ENCODE peak calls at places on chromosomes 12 and 14, in nine cellular contexts. One of them, this sample, is unnamed.

GRCh38 chr12:41515953-41516352 is 327.8 kb downstream of the PDZRN4 start:
- DNase-seq in stimulated activated CD8-positive, alpha-beta memory T cell treated with anti-CD3 and anti-CD28 coated beads, Interleukin-15, amount 100 ng/mL, for 24 hours: no peak
- DNase-seq in activated naive CD4-positive, alpha-beta T cell treated with Interleukin-2 at 50 U/mL for 16 hours: no peak
- DNase-seq in A549: no peak
- DNase-seq in sigmoid colon: no peak
- DNase-seq in substantia nigra: no peak
- DNase-seq in anterior cingulate cortex: no peak
- DNase-seq in Right ventricle myocardium inferior: no peak
- DNase-seq in C1 segment of cervical spinal cord: no peak
- DNase-seq in this sample: no peak

GRCh38 chr12:10027311-10028099 is 3.0 kb upstream of the CLEC9A start:
- DNase-seq in stimulated activated CD8-positive, alpha-beta memory T cell treated with anti-CD3 and anti-CD28 coated beads, Interleukin-15, amount 100 ng/mL, for 24 hours: no peak
- DNase-seq in activated naive CD4-positive, alpha-beta T cell treated with Interleukin-2 at 50 U/mL for 16 hours: no peak
- DNase-seq in A549: no peak
- DNase-seq in sigmoid colon: no peak
- DNase-seq in substantia nigra: no peak
- DNase-seq in anterior cingulate cortex: no peak
- DNase-seq in Right ventricle myocardium inferior: no peak
- DNase-seq in C1 segment of cervical spinal cord: no peak
- DNase-seq in this sample: no peak

GRCh38 chr14:22773162-22774010 is 6.9 kb downstream of the OXA1L start:
- DNase-seq in stimulated activated CD8-positive, alpha-beta memory T cell treated with anti-CD3 and anti-CD28 coated beads, Interleukin-15, amount 100 ng/mL, for 24 hours: no peak
- DNase-seq in activated naive CD4-positive, alpha-beta T cell treated with Interleukin-2 at 50 U/mL for 16 hours: no peak
- DNase-seq in A549: no peak
- DNase-seq in sigmoid colon: no peak
- DNase-seq in substantia nigra: no peak
- DNase-seq in anterior cingulate cortex: no peak
- DNase-seq in Right ventricle myocardium inferior: no peak
- DNase-seq in C1 segment of cervical spinal cord: no peak
- DNase-seq in this sample: no peak

GRCh38 chr12:122753213-122753571 is 568 bp downstream of the DENR start:
- DNase-seq in stimulated activated CD8-positive, alpha-beta memory T cell treated with anti-CD3 and anti-CD28 coated beads, Interleukin-15, amount 100 ng/mL, for 24 hours: no peak
- DNase-seq in activated naive CD4-positive, alpha-beta T cell treated with Interleukin-2 at 50 U/mL for 16 hours: no peak
- DNase-seq in A549: no peak
- DNase-seq in sigmoid colon: no peak
- DNase-seq in substantia nigra: no peak
- DNase-seq in anterior cingulate cortex: no peak
- DNase-seq in Right ventricle myocardium inferior: no peak
- DNase-seq in C1 segment of cervical spinal cord: no peak
- DNase-seq in this sample: no peak

GRCh38 chr12:86914716-86915115 is 658.5 kb upstream of the MGAT4C start:
- DNase-seq in stimulated activated CD8-positive, alpha-beta memory T cell treated with anti-CD3 and anti-CD28 coated beads, Interleukin-15, amount 100 ng/mL, for 24 hours: no peak
- DNase-seq in activated naive CD4-positive, alpha-beta T cell treated with Interleukin-2 at 50 U/mL for 16 hours: no peak
- DNase-seq in A549: peak; percentile 4
- DNase-seq in sigmoid colon: no peak
- DNase-seq in substantia nigra: no peak
- DNase-seq in anterior cingulate cortex: no peak
- DNase-seq in Right ventricle myocardium inferior: no peak
- DNase-seq in C1 segment of cervical spinal cord: no peak
- DNase-seq in this sample: no peak

GRCh38 chr12:5846950-5847349 is 98.1 kb downstream of the ANO2 start:
- DNase-seq in stimulated activated CD8-positive, alpha-beta memory T cell treated with anti-CD3 and anti-CD28 coated beads, Interleukin-15, amount 100 ng/mL, for 24 hours: no peak
- DNase-seq in activated naive CD4-positive, alpha-beta T cell treated with Interleukin-2 at 50 U/mL for 16 hours: no peak
- DNase-seq in A549: no peak
- DNase-seq in sigmoid colon: no peak
- DNase-seq in substantia nigra: no peak
- DNase-seq in anterior cingulate cortex: no peak
- DNase-seq in Right ventricle myocardium inferior: no peak
- DNase-seq in C1 segment of cervical spinal cord: no peak
- DNase-seq in this sample: no peak

GRCh38 chr12:1367731-1368285 is 226.6 kb downstream of the FBXL14 start:
- DNase-seq in stimulated activated CD8-positive, alpha-beta memory T cell treated with anti-CD3 and anti-CD28 coated beads, Interleukin-15, amount 100 ng/mL, for 24 hours: no peak
- DNase-seq in activated naive CD4-positive, alpha-beta T cell treated with Interleukin-2 at 50 U/mL for 16 hours: no peak
- DNase-seq in A549: no peak
- DNase-seq in sigmoid colon: no peak
- DNase-seq in substantia nigra: no peak
- DNase-seq in anterior cingulate cortex: no peak
- DNase-seq in Right ventricle myocardium inferior: no peak
- DNase-seq in C1 segment of cervical spinal cord: no peak
- DNase-seq in this sample: no peak

GRCh38 chr12:3302406-3303041 is 188.5 kb upstream of the PRMT8 start:
- DNase-seq in stimulated activated CD8-positive, alpha-beta memory T cell treated with anti-CD3 and anti-CD28 coated beads, Interleukin-15, amount 100 ng/mL, for 24 hours: no peak
- DNase-seq in activated naive CD4-positive, alpha-beta T cell treated with Interleukin-2 at 50 U/mL for 16 hours: no peak
- DNase-seq in A549: no peak
- DNase-seq in sigmoid colon: no peak
- DNase-seq in substantia nigra: no peak
- DNase-seq in anterior cingulate cortex: no peak
- DNase-seq in Right ventricle myocardium inferior: no peak
- DNase-seq in C1 segment of cervical spinal cord: no peak
- DNase-seq in this sample: no peak

GRCh38 chr14:76962303-76962660 is 66.2 kb downstream of the IRF2BPL start:
- DNase-seq in stimulated activated CD8-positive, alpha-beta memory T cell treated with anti-CD3 and anti-CD28 coated beads, Interleukin-15, amount 100 ng/mL, for 24 hours: no peak
- DNase-seq in activated naive CD4-positive, alpha-beta T cell treated with Interleukin-2 at 50 U/mL for 16 hours: no peak
- DNase-seq in A549: no peak
- DNase-seq in sigmoid colon: no peak
- DNase-seq in substantia nigra: no peak
- DNase-seq in anterior cingulate cortex: no peak
- DNase-seq in Right ventricle myocardium inferior: no peak
- DNase-seq in C1 segment of cervical spinal cord: no peak
- DNase-seq in this sample: no peak

This sample was measured in dorsolateral prefrontal cortex.